ENCODE peak calls at places on chromosomes 11 and 22, in four cellular contexts. R is stimulated activated naive CD4-positive, alpha-beta T cell; S is substantia nigra; H is RCC 7860. U is an unnamed sample.

GRCh38 chr11:2466869-2467694 is 22.3 kb downstream of the KCNQ1 start:
- DNase-seq in R (peak), H (no peak), S (no peak), U (no peak)

GRCh38 chr11:10728779-10729472 is 22.1 kb upstream of the CTR9 start:
- DNase-seq in R (no peak), S (no peak), H (no peak), U (no peak)

GRCh38 chr11:26993965-26994446 is at the start of gene FIBIN:
- DNase-seq in H (no peak), S (peak), R (no peak), U (peak)

GRCh38 chr22:32751065-32751739 is 50.3 kb upstream of the TIMP3 start:
- DNase-seq in S (no peak), H (no peak), R (no peak), U (no peak)

GRCh38 chr22:36381513-36382079 is 6.2 kb downstream of the MYH9 start:
- DNase-seq in S (no peak), H (no peak), R (no peak), U (no peak)

GRCh38 chr11:119974467-119974866 is 163.4 kb downstream of the TRIM29 start:
- DNase-seq in S (no peak), H (no peak), R (no peak), U (no peak)

GRCh38 chr22:46010951-46011626 is 34.1 kb upstream of the WNT7B start:
- DNase-seq in S (peak), H (no peak), R (no peak), U (peak)

GRCh38 chr11:119532551-119532950 is 109.6 kb upstream of the THY1 start:
- DNase-seq in S (no peak), H (no peak), R (no peak), U (peak)

GRCh38 chr22:43300891-43301676 is 42.1 kb downstream of the SCUBE1 start:
- DNase-seq in R (no peak), S (no peak), H (no peak), U (no peak)

GRCh38 chr22:39940757-39941305 is 19.4 kb upstream of the TMA7B start:
- DNase-seq in R (no peak), S (no peak), H (no peak), U (no peak)

GRCh38 chr11:34658071-34659015 is 37.5 kb downstream of the EHF start:
- DNase-seq in H (no peak), R (no peak), S (no peak), U (no peak)

GRCh38 chr11:78371221-78371899 is 46.3 kb downstream of the GAB2 start:
- DNase-seq in R (no peak), H (no peak), S (no peak), U (no peak)

GRCh38 chr22:41596776-41597634 is 7.4 kb upstream of the PMM1 start:
- DNase-seq in H (no peak), R (no peak), S (peak), U (peak)

GRCh38 chr11:95674669-95675358 is 114.8 kb downstream of the FAM76B start:
- DNase-seq in S (no peak), H (no peak), R (no peak), U (no peak)

GRCh38 chr11:17393472-17393871 is 5.0 kb upstream of the KCNJ11 start:
- DNase-seq in H (no peak), S (no peak), R (no peak), U (no peak)

GRCh38 chr11:64996710-64997380 is at the start of gene BATF2:
- DNase-seq in H (peak), S (peak), R (no peak), U (peak)

GRCh38 chr11:93567406-93567819 is 24.2 kb upstream of the SMCO4 start:
- DNase-seq in S (peak), H (no peak), R (no peak), U (peak)

GRCh38 chr11:122879785-122880184 is 2.8 kb upstream of the JHY start:
- DNase-seq in S (no peak), H (no peak), R (no peak), U (no peak)

GRCh38 chr11:104089481-104089880 is 53.0 kb downstream of the DDI1 start:
- DNase-seq in S (no peak), R (no peak), H (no peak), U (no peak)

GRCh38 chr22:48784701-48785503 is 1042.8 kb downstream of the BRD1 start:
- DNase-seq in S (no peak), R (no peak), H (no peak), U (no peak)

U was measured in posterior cingulate gyrus.